ENCODE peak calls at places on chromosomes 5 and 9, in four cellular contexts. U is mesendoderm, I is H1, B is neuronal stem cell. Z is an unnamed sample.

GRCh38 chr5:160685695-160686094 is 166.3 kb downstream of the ATP10B start:
- DNase-seq in U (peak; percentile 70), I (no peak), B (no peak), Z (no peak)

GRCh38 chr5:141001466-141001853 is 35.2 kb downstream of the PCDHAC2 start:
- DNase-seq in U (peak; percentile 61), I (no peak), B (no peak), Z (peak; percentile 31)

GRCh38 chr5:61603211-61603908 is 271.3 kb downstream of the ZSWIM6 start:
- DNase-seq in U (peak; percentile 14), I (no peak), B (no peak), Z (peak; percentile 17)

GRCh38 chr5:135174315-135175096 is 140.5 kb upstream of the PITX1 start:
- DNase-seq in U (peak; percentile 90), I (peak; percentile 29), B (no peak), Z (peak; percentile 31)

GRCh38 chr9:75624984-75625383 is 265.5 kb upstream of the PCSK5 start:
- DNase-seq in U (no peak), I (no peak), B (no peak), Z (no peak)

GRCh38 chr5:154196955-154197652 is 6.6 kb downstream of the GALNT10 start:
- DNase-seq in U (peak; percentile 75), I (no peak), B (no peak), Z (peak; percentile 76)

GRCh38 chr9:109179801-109180523 is 12.9 kb upstream of the FRRS1L start:
- DNase-seq in U (no peak), I (no peak), B (no peak), Z (no peak)

GRCh38 chr9:97572196-97572891 is 60.8 kb downstream of the TSTD2 start:
- DNase-seq in U (no peak), I (no peak), B (no peak), Z (no peak)

GRCh38 chr5:124746916-124747769 is 704 bp upstream of the ZNF608 start:
- DNase-seq in U (peak; percentile 98), I (no peak), B (peak; percentile 87), Z (peak; percentile 98)

GRCh38 chr9:8205580-8205979 is 406.0 kb upstream of the DMAC1 start:
- DNase-seq in U (no peak), I (no peak), B (no peak), Z (peak; percentile 3)

GRCh38 chr5:156208271-156208670 is 118.7 kb upstream of the SGCD start:
- DNase-seq in U (peak; percentile 54), I (no peak), B (peak; percentile 46), Z (peak; percentile 14)

GRCh38 chr5:98735806-98736507 is 37.5 kb upstream of the RGMB start:
- DNase-seq in U (no peak), I (no peak), B (no peak), Z (peak; percentile 25)

GRCh38 chr9:81841326-81841725 is 86.9 kb upstream of the SPATA31D4 start:
- DNase-seq in U (peak; percentile 51), I (no peak), B (no peak), Z (no peak)

GRCh38 chr5:134250949-134251348 is 25.1 kb upstream of the PPP2CA start:
- DNase-seq in U (no peak), I (no peak), B (no peak), Z (no peak)

GRCh38 chr9:33458444-33458843 is 11.1 kb upstream of the AQP3 start:
- DNase-seq in U (peak; percentile 80), I (no peak), B (no peak), Z (no peak)

GRCh38 chr9:6054280-6055099 is 39.1 kb upstream of the RANBP6 start:
- DNase-seq in U (peak; percentile 92), I (peak; percentile 29), B (peak; percentile 65), Z (peak; percentile 73)

GRCh38 chr9:32590476-32590875 is 17.5 kb upstream of the NDUFB6 start:
- DNase-seq in U (no peak), I (no peak), B (no peak), Z (no peak)

GRCh38 chr5:53170748-53171349 is 61.3 kb upstream of the MOCS2 start:
- DNase-seq in U (peak; percentile 44), I (no peak), B (peak; percentile 17), Z (peak; percentile 45)

GRCh38 chr9:72931897-72932296 is 21.0 kb downstream of the ALDH1A1 start:
- DNase-seq in U (no peak), I (no peak), B (no peak), Z (no peak)

GRCh38 chr5:122977306-122977705 is 59.2 kb downstream of the PPIC start:
- DNase-seq in U (no peak), I (no peak), B (no peak), Z (no peak)

GRCh38 chr5:134255418-134256150 is 29.7 kb upstream of the PPP2CA start:
- DNase-seq in U (no peak), I (no peak), B (no peak), Z (no peak)

GRCh38 chr5:86118542-86118941 is 499.2 kb upstream of the COX7C start:
- DNase-seq in U (peak; percentile 10), I (no peak), B (no peak), Z (no peak)

GRCh38 chr5:76086060-76086459 is 2.9 kb downstream of the SV2C start:
- DNase-seq in U (no peak), I (no peak), B (no peak), Z (no peak)

GRCh38 chr5:107542831-107543231 is 127.9 kb downstream of the EFNA5 start:
- DNase-seq in U (no peak), I (no peak), B (no peak), Z (peak; percentile 72)

GRCh38 chr9:6605202-6605601 is 40.3 kb downstream of the GLDC start:
- DNase-seq in U (no peak), I (no peak), B (no peak), Z (no peak)

GRCh38 chr5:131794596-131794995 is 2.2 kb downstream of the FNIP1 start:
- DNase-seq in U (no peak), I (no peak), B (no peak), Z (peak; percentile 15)

GRCh38 chr9:34662544-34663295 is at the start of gene CCL27:
- DNase-seq in U (no peak), I (no peak), B (no peak), Z (no peak)

GRCh38 chr9:34663296-34663590 is 786 bp upstream of the CCL27 start:
- DNase-seq in U (no peak), I (no peak), B (no peak), Z (no peak)

GRCh38 chr9:34664281-34665108 is 2.0 kb upstream of the CCL27 start:
- DNase-seq in U (peak; percentile 96), I (peak; percentile 85), B (peak; percentile 62), Z (peak; percentile 85)

GRCh38 chr9:34665109-34665380 is 2.6 kb upstream of the CCL27 start:
- DNase-seq in U (no peak), I (no peak), B (no peak), Z (no peak)

DNA sequence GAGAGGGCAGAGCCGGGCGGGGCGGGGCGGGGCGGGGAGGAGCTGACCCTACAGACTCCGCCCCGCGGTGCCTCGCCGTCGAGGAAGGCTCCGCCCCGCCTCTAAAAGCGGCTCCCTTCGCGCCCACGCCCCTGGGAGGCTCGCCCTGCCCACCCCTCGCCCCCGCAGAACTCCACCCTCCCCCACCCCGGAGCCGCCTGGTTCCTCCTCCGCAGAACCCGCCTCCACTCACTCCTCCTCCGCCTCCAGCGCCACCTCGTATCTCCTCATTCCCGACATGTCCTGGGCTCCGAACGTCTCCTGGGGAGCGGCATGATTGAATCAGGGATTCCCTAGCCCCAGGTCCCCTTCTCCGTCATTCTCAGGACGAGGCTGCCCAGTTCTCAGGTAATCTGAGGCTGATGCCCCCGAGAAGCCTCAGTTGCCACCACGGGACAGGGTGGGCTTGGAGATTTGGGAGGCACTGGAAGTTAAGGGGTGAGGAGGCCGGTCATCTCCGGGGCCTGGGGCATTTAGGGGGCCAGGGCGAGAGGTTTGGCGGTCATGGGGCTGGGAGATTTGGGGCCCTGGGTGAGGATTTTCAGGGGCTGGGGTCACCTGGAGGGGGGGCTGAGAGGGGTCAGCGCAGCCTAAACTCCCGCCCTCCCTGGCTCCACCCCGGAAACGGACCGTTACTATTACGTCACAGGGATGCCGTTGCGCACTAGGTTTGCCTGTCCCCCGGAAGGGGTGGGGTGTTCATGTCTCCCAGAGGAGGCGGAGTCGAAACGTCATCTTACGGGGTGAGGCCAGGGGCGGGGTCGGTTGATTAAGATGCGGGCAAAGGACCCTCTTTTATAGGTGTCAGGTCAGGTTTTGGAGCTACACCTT is 3.2 kb upstream of the CCL27 start:
- DNase-seq in U (peak; percentile 97), I (peak; percentile 80), B (peak; percentile 90), Z (peak; percentile 97)
- H2BK5ac ChIP-seq in U (peak overlapping the region; percentile 15), I (peak overlapping the region; percentile 91), B (peak overlapping the region; percentile 93), Z (peak overlapping the region; percentile 21)

DNA sequence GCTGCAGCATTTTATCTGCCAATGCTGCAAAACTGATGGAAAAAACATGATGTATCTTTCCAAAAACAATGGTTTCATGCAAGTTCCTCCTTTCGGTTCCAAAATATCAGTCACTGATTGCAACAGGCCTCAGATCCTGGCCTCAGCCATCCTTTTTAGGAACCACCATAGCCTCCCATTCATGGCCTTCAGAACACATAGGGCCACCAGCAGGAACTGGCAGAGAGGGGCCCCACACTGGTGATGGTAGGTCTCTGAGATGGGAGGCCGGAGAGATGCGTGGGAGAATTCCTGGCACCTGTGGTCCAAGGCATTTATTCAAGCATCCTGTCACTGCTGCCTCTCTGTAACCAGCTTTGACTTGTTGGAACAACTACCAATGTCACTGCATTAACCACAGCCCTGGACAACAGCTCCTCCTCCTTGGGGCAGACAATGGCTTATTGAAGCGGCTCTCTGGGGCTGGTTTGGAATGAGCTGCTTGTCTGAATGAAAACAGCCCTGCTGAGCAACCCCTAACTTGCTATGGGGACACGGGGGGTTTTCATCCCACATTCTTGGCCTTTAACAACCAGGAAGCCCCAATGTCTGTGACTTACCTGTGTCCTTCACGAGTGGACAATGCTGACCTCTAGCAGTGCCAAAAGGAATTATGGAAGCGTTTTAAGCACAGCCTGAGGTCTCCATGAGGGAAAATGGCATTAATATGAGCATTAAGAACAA is 108.1 kb downstream of the LHFPL2 start:
- DNase-seq in U (no peak), I (no peak), B (no peak), Z (no peak)
- H3K4me1 ChIP-seq in U (peaks cover 2% of the 10 kb centered on the region), I (peaks cover 16% of the 10 kb centered on the region), B (peaks cover 28% of the 10 kb centered on the region), Z (peaks cover 7% of the 10 kb centered on the region)

DNA sequence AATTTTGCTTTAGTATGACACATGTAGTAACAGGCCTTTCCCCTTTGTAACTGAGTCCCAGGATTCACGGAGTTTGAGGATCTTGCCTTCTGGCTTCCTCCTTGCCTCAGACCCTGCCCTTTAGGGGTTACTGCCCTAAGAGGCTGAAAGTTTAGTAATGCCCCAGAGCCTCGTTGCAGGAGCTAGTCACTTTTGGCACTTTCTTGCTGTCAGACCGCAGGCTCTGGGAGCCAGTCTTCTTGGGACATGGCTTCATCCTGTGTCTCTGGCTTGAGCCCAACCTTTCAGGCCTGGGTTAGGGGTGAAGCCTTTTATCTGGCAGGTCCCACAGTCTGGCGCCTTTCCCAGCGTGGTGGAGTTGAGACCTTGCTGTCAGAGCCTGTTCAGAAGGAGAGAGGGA is 185.6 kb upstream of the DMRT1 start:
- DNase-seq in U (peak; percentile 76), I (no peak), B (no peak), Z (no peak)
- H2BK120ac ChIP-seq in U (no peak overlapping the region), I (no peak overlapping the region), B (no peak overlapping the region), Z (no peak overlapping the region)

DNA sequence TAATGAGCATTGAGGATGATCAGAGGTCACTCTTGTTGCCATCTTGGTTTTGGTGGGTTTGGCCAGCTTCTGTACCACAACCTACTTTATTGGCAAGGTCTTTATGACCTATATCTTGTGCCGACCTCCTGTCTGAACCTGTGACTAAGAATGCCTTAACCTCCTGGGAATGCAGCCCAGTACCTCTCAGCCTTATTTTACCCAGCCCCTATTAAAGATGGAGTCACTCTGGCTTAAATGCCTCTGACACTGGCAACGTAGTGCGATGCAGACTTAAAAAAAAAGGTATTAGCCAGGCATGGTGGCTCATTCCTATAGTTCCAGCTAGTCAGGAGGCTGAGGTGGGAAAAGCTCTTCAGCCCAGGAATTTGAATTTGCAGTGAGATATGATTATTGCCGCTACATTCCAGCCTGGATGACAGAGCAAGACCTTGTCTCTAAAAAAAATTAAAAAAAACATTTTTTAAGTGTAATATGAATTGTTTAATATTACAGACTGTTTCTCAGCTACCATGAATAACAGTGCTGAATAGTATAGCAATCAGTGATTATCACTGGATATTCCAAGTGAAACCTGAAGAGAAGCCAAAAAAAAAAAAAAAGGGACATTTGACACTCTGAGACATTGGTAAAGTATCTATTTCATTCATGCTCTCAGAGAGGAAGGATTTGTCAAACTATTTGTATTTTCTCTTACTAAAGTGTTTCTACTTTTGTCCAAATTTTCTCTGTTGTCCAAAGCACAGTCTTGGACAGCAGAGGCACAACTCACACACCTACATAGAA is 18.3 kb upstream of the STOM start:
- DNase-seq in U (no peak), I (no peak), B (no peak), Z (no peak)
- H2BK5ac ChIP-seq in U (no peak overlapping the region), I (no peak overlapping the region), B (no peak overlapping the region), Z (no peak overlapping the region)